ENCODE peak calls at places on chromosomes 11 and 22, in nine cellular contexts. One of them, this sample, is unnamed.

GRCh38 chr22:38068641-38069371 is 11.6 kb downstream of the PICK1 start:
- DNase-seq in spleen: no peak
- DNase-seq in stimulated activated CD4-positive, alpha-beta T cell treated with anti-CD3 and anti-CD28 coated beads, TNF-alpha, amount 100 ng/mL, for 24 hours: no peak
- DNase-seq in foreskin melanocyte: no peak
- DNase-seq in amniotic epithelial cell: no peak
- DNase-seq in T-helper 17 cell: no peak
- DNase-seq in choroid plexus epithelial cell: no peak
- DNase-seq in substantia nigra: no peak
- DNase-seq in nephron progenitor cell: no peak
- DNase-seq in this sample: no peak

GRCh38 chr11:132605794-132606570 is 926.3 kb downstream of the OPCML start:
- DNase-seq in stimulated activated CD4-positive, alpha-beta T cell treated with anti-CD3 and anti-CD28 coated beads, TNF-alpha, amount 100 ng/mL, for 24 hours: no peak
- DNase-seq in substantia nigra: no peak
- DNase-seq in foreskin melanocyte: no peak
- DNase-seq in choroid plexus epithelial cell: peak; percentile 14
- DNase-seq in amniotic epithelial cell: no peak
- DNase-seq in nephron progenitor cell: peak; percentile 18
- DNase-seq in T-helper 17 cell: no peak
- DNase-seq in spleen: no peak
- DNase-seq in this sample: no peak

GRCh38 chr11:63488789-63489188 is 2.2 kb downstream of the PLAAT5 start:
- DNase-seq in choroid plexus epithelial cell: no peak
- DNase-seq in T-helper 17 cell: no peak
- DNase-seq in spleen: no peak
- DNase-seq in amniotic epithelial cell: no peak
- DNase-seq in foreskin melanocyte: no peak
- DNase-seq in stimulated activated CD4-positive, alpha-beta T cell treated with anti-CD3 and anti-CD28 coated beads, TNF-alpha, amount 100 ng/mL, for 24 hours: no peak
- DNase-seq in nephron progenitor cell: no peak
- DNase-seq in substantia nigra: no peak
- DNase-seq in this sample: no peak

GRCh38 chr11:44525473-44526252 is 39.8 kb upstream of the CD82 start:
- DNase-seq in amniotic epithelial cell: no peak
- DNase-seq in spleen: peak; percentile 59
- DNase-seq in nephron progenitor cell: peak; percentile 41
- DNase-seq in stimulated activated CD4-positive, alpha-beta T cell treated with anti-CD3 and anti-CD28 coated beads, TNF-alpha, amount 100 ng/mL, for 24 hours: no peak
- DNase-seq in foreskin melanocyte: no peak
- DNase-seq in substantia nigra: no peak
- DNase-seq in choroid plexus epithelial cell: peak; percentile 28
- DNase-seq in T-helper 17 cell: no peak
- DNase-seq in this sample: no peak

GRCh38 chr11:119909495-119909894 is 180.5 kb upstream of the NECTIN1 start:
- DNase-seq in substantia nigra: no peak
- DNase-seq in foreskin melanocyte: no peak
- DNase-seq in spleen: no peak
- DNase-seq in stimulated activated CD4-positive, alpha-beta T cell treated with anti-CD3 and anti-CD28 coated beads, TNF-alpha, amount 100 ng/mL, for 24 hours: no peak
- DNase-seq in amniotic epithelial cell: no peak
- DNase-seq in nephron progenitor cell: no peak
- DNase-seq in T-helper 17 cell: no peak
- DNase-seq in choroid plexus epithelial cell: no peak
- DNase-seq in this sample: no peak

GRCh38 chr11:3163241-3163981 is 1.7 kb downstream of the OSBPL5 start:
- DNase-seq in foreskin melanocyte: no peak
- DNase-seq in choroid plexus epithelial cell: no peak
- DNase-seq in T-helper 17 cell: peak; percentile 2
- DNase-seq in stimulated activated CD4-positive, alpha-beta T cell treated with anti-CD3 and anti-CD28 coated beads, TNF-alpha, amount 100 ng/mL, for 24 hours: no peak
- DNase-seq in nephron progenitor cell: no peak
- DNase-seq in amniotic epithelial cell: no peak
- DNase-seq in substantia nigra: no peak
- DNase-seq in spleen: peak; percentile 75
- DNase-seq in this sample: no peak

GRCh38 chr11:64800633-64801464 is 2.2 kb downstream of the MAP4K2 start:
- DNase-seq in spleen: peak; percentile 85
- DNase-seq in T-helper 17 cell: no peak
- DNase-seq in substantia nigra: no peak
- DNase-seq in nephron progenitor cell: no peak
- DNase-seq in foreskin melanocyte: no peak
- DNase-seq in choroid plexus epithelial cell: no peak
- DNase-seq in amniotic epithelial cell: no peak
- DNase-seq in stimulated activated CD4-positive, alpha-beta T cell treated with anti-CD3 and anti-CD28 coated beads, TNF-alpha, amount 100 ng/mL, for 24 hours: no peak
- DNase-seq in this sample: no peak

GRCh38 chr11:34916810-34917780 is 677 bp downstream of the PDHX start:
- DNase-seq in substantia nigra: no peak
- DNase-seq in nephron progenitor cell: no peak
- DNase-seq in stimulated activated CD4-positive, alpha-beta T cell treated with anti-CD3 and anti-CD28 coated beads, TNF-alpha, amount 100 ng/mL, for 24 hours: no peak
- DNase-seq in amniotic epithelial cell: peak; percentile 50
- DNase-seq in spleen: no peak
- DNase-seq in choroid plexus epithelial cell: peak; percentile 35
- DNase-seq in foreskin melanocyte: no peak
- DNase-seq in T-helper 17 cell: no peak
- DNase-seq in this sample: no peak

GRCh38 chr11:65927904-65928397 is 8.7 kb downstream of the DRAP1 start:
- DNase-seq in stimulated activated CD4-positive, alpha-beta T cell treated with anti-CD3 and anti-CD28 coated beads, TNF-alpha, amount 100 ng/mL, for 24 hours: peak; percentile 59
- DNase-seq in choroid plexus epithelial cell: peak; percentile 35
- DNase-seq in T-helper 17 cell: peak; percentile 42
- DNase-seq in spleen: peak; percentile 89
- DNase-seq in substantia nigra: no peak
- DNase-seq in foreskin melanocyte: no peak
- DNase-seq in nephron progenitor cell: no peak
- DNase-seq in amniotic epithelial cell: no peak
- DNase-seq in this sample: no peak

GRCh38 chr11:45180888-45181594 is 34.6 kb downstream of the PRDM11 start:
- DNase-seq in foreskin melanocyte: no peak
- DNase-seq in stimulated activated CD4-positive, alpha-beta T cell treated with anti-CD3 and anti-CD28 coated beads, TNF-alpha, amount 100 ng/mL, for 24 hours: no peak
- DNase-seq in amniotic epithelial cell: peak; percentile 56
- DNase-seq in spleen: no peak
- DNase-seq in substantia nigra: no peak
- DNase-seq in T-helper 17 cell: no peak
- DNase-seq in choroid plexus epithelial cell: peak; percentile 39
- DNase-seq in nephron progenitor cell: peak; percentile 66
- DNase-seq in this sample: peak; percentile 96

GRCh38 chr11:93085097-93085496 is 112.7 kb downstream of the SLC36A4 start:
- DNase-seq in spleen: no peak
- DNase-seq in foreskin melanocyte: no peak
- DNase-seq in substantia nigra: no peak
- DNase-seq in amniotic epithelial cell: no peak
- DNase-seq in stimulated activated CD4-positive, alpha-beta T cell treated with anti-CD3 and anti-CD28 coated beads, TNF-alpha, amount 100 ng/mL, for 24 hours: no peak
- DNase-seq in nephron progenitor cell: no peak
- DNase-seq in choroid plexus epithelial cell: peak; percentile 16
- DNase-seq in T-helper 17 cell: no peak
- DNase-seq in this sample: peak; percentile 12

GRCh38 chr11:80136991-80137390 is 696.2 kb upstream of the TENM4 start:
- DNase-seq in choroid plexus epithelial cell: peak; percentile 54
- DNase-seq in stimulated activated CD4-positive, alpha-beta T cell treated with anti-CD3 and anti-CD28 coated beads, TNF-alpha, amount 100 ng/mL, for 24 hours: no peak
- DNase-seq in nephron progenitor cell: no peak
- DNase-seq in substantia nigra: no peak
- DNase-seq in foreskin melanocyte: no peak
- DNase-seq in T-helper 17 cell: no peak
- DNase-seq in amniotic epithelial cell: peak; percentile 77
- DNase-seq in spleen: no peak
- DNase-seq in this sample: no peak

GRCh38 chr22:33056108-33056507 is 2.1 kb downstream of the SYN3 start:
- DNase-seq in foreskin melanocyte: no peak
- DNase-seq in spleen: no peak
- DNase-seq in amniotic epithelial cell: no peak
- DNase-seq in substantia nigra: no peak
- DNase-seq in choroid plexus epithelial cell: no peak
- DNase-seq in nephron progenitor cell: no peak
- DNase-seq in T-helper 17 cell: no peak
- DNase-seq in stimulated activated CD4-positive, alpha-beta T cell treated with anti-CD3 and anti-CD28 coated beads, TNF-alpha, amount 100 ng/mL, for 24 hours: no peak
- DNase-seq in this sample: no peak

GRCh38 chr11:2132874-2133480 is 6.2 kb downstream of the IGF2 start:
- DNase-seq in T-helper 17 cell: no peak
- DNase-seq in spleen: no peak
- DNase-seq in substantia nigra: no peak
- DNase-seq in amniotic epithelial cell: no peak
- DNase-seq in nephron progenitor cell: no peak
- DNase-seq in stimulated activated CD4-positive, alpha-beta T cell treated with anti-CD3 and anti-CD28 coated beads, TNF-alpha, amount 100 ng/mL, for 24 hours: no peak
- DNase-seq in choroid plexus epithelial cell: no peak
- DNase-seq in foreskin melanocyte: no peak
- DNase-seq in this sample: no peak

GRCh38 chr22:22388494-22388893 is 120.0 kb downstream of the ZNF280B start:
- DNase-seq in T-helper 17 cell: no peak
- DNase-seq in choroid plexus epithelial cell: no peak
- DNase-seq in foreskin melanocyte: no peak
- DNase-seq in substantia nigra: no peak
- DNase-seq in spleen: no peak
- DNase-seq in stimulated activated CD4-positive, alpha-beta T cell treated with anti-CD3 and anti-CD28 coated beads, TNF-alpha, amount 100 ng/mL, for 24 hours: no peak
- DNase-seq in amniotic epithelial cell: no peak
- DNase-seq in nephron progenitor cell: no peak
- DNase-seq in this sample: no peak

GRCh38 chr11:71146846-71147245 is 105.5 kb downstream of the SHANK2 start:
- DNase-seq in nephron progenitor cell: no peak
- DNase-seq in T-helper 17 cell: no peak
- DNase-seq in stimulated activated CD4-positive, alpha-beta T cell treated with anti-CD3 and anti-CD28 coated beads, TNF-alpha, amount 100 ng/mL, for 24 hours: no peak
- DNase-seq in foreskin melanocyte: no peak
- DNase-seq in substantia nigra: no peak
- DNase-seq in amniotic epithelial cell: no peak
- DNase-seq in choroid plexus epithelial cell: no peak
- DNase-seq in spleen: peak; percentile 59
- DNase-seq in this sample: no peak

GRCh38 chr22:20130739-20131592 is 638 bp upstream of the ZDHHC8 start:
- DNase-seq in spleen: peak; percentile 96
- DNase-seq in substantia nigra: peak; percentile 49
- DNase-seq in nephron progenitor cell: peak; percentile 77
- DNase-seq in stimulated activated CD4-positive, alpha-beta T cell treated with anti-CD3 and anti-CD28 coated beads, TNF-alpha, amount 100 ng/mL, for 24 hours: peak; percentile 56
- DNase-seq in T-helper 17 cell: peak; percentile 80
- DNase-seq in amniotic epithelial cell: peak; percentile 78
- DNase-seq in choroid plexus epithelial cell: peak; percentile 83
- DNase-seq in foreskin melanocyte: peak; percentile 57
- DNase-seq in this sample: peak; percentile 98

This sample was measured in GM03348.